ENCODE peak calls at places on chromosomes 11 and 22, in eight cellular contexts. Q, N, A, K, J, H, V and E are unnamed samples. For H3K4me1, the result is how much of the 10 kb centered on the place peaks cover.

GRCh38 chr11:79066456-79067354 is 374.1 kb downstream of the TENM4 start:
- DNase-seq in A (no peak), H (no peak), V (no peak), N (no peak), K (no peak), Q (no peak), J (no peak), E (no peak)

GRCh38 chr11:70467196-70468085 is 69.1 kb downstream of the CTTN start:
- DNase-seq in N (no peak), V (no peak), J (peak), H (peak), Q (no peak), K (peak), A (no peak), E (peak)

GRCh38 chr11:120057595-120058581 is 80.0 kb downstream of the TRIM29 start:
- DNase-seq in J (no peak), K (no peak), H (no peak), Q (no peak), N (no peak), V (no peak), A (no peak), E (peak)

GRCh38 chr11:111736191-111736590 is 30.0 kb downstream of the PPP2R1B start:
- DNase-seq in J (peak), V (peak), A (no peak), Q (no peak), H (peak), N (no peak), K (no peak), E (no peak)

GRCh38 chr11:9529333-9529648 is 44.2 kb upstream of the WEE1 start:
- DNase-seq in V (no peak), N (no peak), Q (no peak), H (peak), K (peak), J (peak), A (no peak), E (peak)

GRCh38 chr11:72871089-72871488 is 56.9 kb downstream of the ATG16L2 start:
- DNase-seq in K (no peak), J (peak), Q (no peak), H (no peak), V (no peak), A (no peak), N (no peak), E (no peak)

GRCh38 chr11:37364246-37364839 is 766.3 kb upstream of the RAG2 start:
- DNase-seq in K (no peak), A (no peak), J (no peak), Q (no peak), N (no peak), V (peak), H (no peak), E (no peak)

GRCh38 chr22:38860291-38861169 is 11.5 kb downstream of the CBX6 start:
- DNase-seq in H (no peak), Q (no peak), V (no peak), A (no peak), K (no peak), J (no peak), N (peak), E (peak)

GRCh38 chr22:25754527-25755202 is 12.7 kb downstream of the MYO18B start:
- DNase-seq in K (no peak), V (no peak), Q (no peak), N (peak), H (peak), A (no peak), J (peak), E (peak)

GRCh38 chr11:102604011-102604410 is 21.1 kb downstream of the MMP20 start:
- DNase-seq in K (no peak), V (no peak), H (no peak), Q (no peak), N (no peak), A (no peak), J (no peak), E (no peak)

GRCh38 chr11:37506516-37506915 is 908.5 kb upstream of the RAG2 start:
- DNase-seq in J (no peak), H (no peak), A (no peak), K (no peak), N (no peak), V (no peak), Q (no peak), E (no peak)

GRCh38 chr11:102116453-102117205 is 6.4 kb downstream of the YAP1 start:
- DNase-seq in V (no peak), H (no peak), N (no peak), Q (no peak), J (no peak), A (no peak), K (no peak), E (no peak)

GRCh38 chr22:32926600-32926999 is 125.1 kb downstream of the TIMP3 start:
- DNase-seq in J (peak), K (peak), A (no peak), V (no peak), Q (no peak), H (no peak), N (no peak), E (no peak)

GRCh38 chr11:99893803-99894202 is 793.3 kb upstream of the ARHGAP42 start:
- DNase-seq in N (no peak), A (no peak), V (no peak), Q (no peak), J (no peak), K (no peak), H (no peak), E (no peak)

GRCh38 chr11:29435421-29435820 is 581.4 kb downstream of the KCNA4 start:
- DNase-seq in A (no peak), Q (no peak), N (no peak), J (no peak), K (no peak), V (no peak), H (no peak), E (no peak)

GRCh38 chr11:62923634-62924411 is 2.7 kb upstream of the CHRM1 start:
- DNase-seq in N (no peak), K (peak), Q (no peak), H (no peak), J (no peak), V (peak), A (no peak), E (no peak)

GRCh38 chr22:19075404-19075803 is 46.8 kb downstream of the DGCR2 start:
- DNase-seq in Q (no peak), H (no peak), A (no peak), N (no peak), V (no peak), K (no peak), J (no peak), E (no peak)
- H3K27ac ChIP-seq in Q (no peak), H (no peak), A (no peak), N (no peak), V (no peak), K (no peak), J (no peak), E (no peak)

GRCh38 chr11:43925063-43925931 is 17.1 kb upstream of the C11orf96 start:
- DNase-seq in N (no peak), Q (no peak), J (no peak), H (no peak), A (no peak), K (no peak), V (no peak), E (no peak)
- H3K4me1 ChIP-seq in N (half or more), Q (under half), J (under half), H (under half), A (under half), K (under half), V (under half), E (under half)

DNA sequence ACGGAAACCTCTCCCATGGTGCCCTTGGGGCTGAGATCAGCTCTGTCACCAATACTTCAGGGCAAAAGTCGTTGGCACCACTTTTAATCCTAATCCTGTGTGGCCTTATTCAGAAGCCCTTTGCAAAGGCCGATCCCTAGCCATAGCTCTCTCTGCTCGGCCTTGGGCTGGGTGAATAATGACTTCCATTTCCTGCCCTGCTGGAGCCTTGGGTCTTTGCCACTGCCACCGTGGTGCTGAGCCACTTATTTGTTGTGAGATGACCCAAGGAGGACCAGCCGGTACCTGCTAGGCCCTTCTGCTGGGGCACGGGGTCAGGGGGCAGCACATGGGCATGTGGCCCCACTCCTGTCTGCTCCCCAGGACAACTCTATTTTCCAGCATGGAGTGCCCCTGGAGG is 188.2 kb downstream of the ST3GAL4 start:
- DNase-seq in V (no peak), J (no peak), Q (no peak), A (no peak), H (no peak), K (no peak), N (no peak), E (no peak)
- H3K27ac ChIP-seq in V (no peak), J (no peak), Q (no peak), A (no peak), H (no peak), K (no peak), N (no peak), E (no peak)

GRCh38 chr22:31826443-31826842 is 72.6 kb downstream of the DEPDC5 start:
- DNase-seq in N (no peak), H (no peak), K (no peak), A (no peak), Q (no peak), V (no peak), J (no peak), E (no peak)
- H3K4me1 ChIP-seq in N (under half), H (under half), K (under half), A (under half), Q (under half), V (under half), J (under half), E (under half)

GRCh38 chr22:24153353-24153752 is 27.9 kb upstream of the SUSD2 start:
- DNase-seq in N (no peak), Q (peak), H (no peak), V (no peak), J (no peak), K (no peak), A (no peak), E (no peak)
- H3K27ac ChIP-seq in N (no peak), Q (peak), H (no peak), V (peak), J (no peak), K (no peak), A (peak), E (no peak)

DNA sequence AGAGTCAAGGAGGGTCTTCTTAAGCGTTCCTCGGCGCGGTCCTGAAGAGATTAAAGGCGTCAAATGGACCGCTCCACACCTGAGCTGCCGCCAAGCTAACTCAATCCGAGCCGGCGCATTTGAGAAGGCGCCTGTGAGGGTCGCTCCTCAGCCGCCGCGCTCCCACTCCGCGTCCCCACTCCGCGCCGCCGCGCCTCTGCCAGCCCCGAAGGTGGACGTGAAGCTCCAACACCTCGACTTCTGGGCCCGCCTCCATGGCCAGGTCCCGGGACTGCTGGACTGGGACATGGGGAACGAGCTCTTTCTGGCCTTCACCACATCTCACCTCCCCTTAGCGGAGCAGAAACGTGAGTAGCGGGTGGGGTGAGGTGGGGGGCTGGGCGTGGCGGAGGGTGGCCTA is at the start of gene FOXR1:
- DNase-seq in V (no peak), K (no peak), H (no peak), Q (no peak), J (no peak), N (no peak), A (no peak), E (no peak)
- H3K4me1 ChIP-seq in V (under half), K (under half), H (under half), Q (under half), J (under half), N (under half), A (under half), E (under half)

GRCh38 chr22:41408665-41409064 is 26.9 kb downstream of the TEF start:
- DNase-seq in Q (no peak), J (no peak), N (no peak), H (no peak), K (no peak), A (no peak), V (no peak), E (no peak)
- H3K27ac ChIP-seq in Q (no peak), J (no peak), N (peak), H (peak), K (no peak), A (no peak), V (no peak), E (no peak)

DNA sequence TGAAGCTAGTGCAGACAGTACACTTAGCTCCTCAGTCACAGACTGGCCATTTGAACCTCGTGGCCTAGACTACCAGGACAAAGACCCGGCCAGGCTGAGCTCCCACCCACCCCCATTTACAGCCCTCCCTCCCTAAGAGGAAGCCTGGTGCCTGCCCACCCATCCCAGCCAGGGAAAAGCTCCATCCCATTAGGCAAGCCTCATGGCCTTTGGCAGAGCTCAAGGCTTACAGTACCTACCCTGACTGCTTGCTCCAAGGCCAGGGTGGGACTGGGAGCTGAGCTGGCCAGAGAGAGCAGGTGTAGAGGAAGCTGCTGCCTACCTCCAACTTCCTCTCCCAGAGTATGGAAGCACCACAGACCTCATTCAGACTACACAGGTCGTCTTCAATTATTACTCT is 7.5 kb downstream of the PIK3IP1 start:
- DNase-seq in K (no peak), Q (no peak), N (peak), J (no peak), V (no peak), A (no peak), H (no peak), E (no peak)
- H3K4me1 ChIP-seq in K (under half), Q (half or more), N (half or more), J (under half), V (under half), A (half or more), H (half or more), E (under half)

GRCh38 chr22:37664249-37665101 is 6.0 kb downstream of the PDXP start:
- DNase-seq in H (no peak), Q (no peak), K (no peak), A (no peak), J (no peak), N (no peak), V (no peak), E (no peak)
- H3K27ac ChIP-seq in H (no peak), Q (no peak), K (no peak), A (no peak), J (no peak), N (peak), V (no peak), E (no peak)

GRCh38 chr22:35313311-35314121 is 13.8 kb downstream of the TOM1 start:
- DNase-seq in Q (no peak), V (no peak), H (peak), K (no peak), A (no peak), N (peak), J (peak), E (peak)

GRCh38 chr22:35310556-35311550 is 11.2 kb downstream of the TOM1 start:
- DNase-seq in V (no peak), A (no peak), N (no peak), Q (no peak), K (no peak), H (no peak), J (no peak), E (no peak)

GRCh38 chr22:35312198-35313059 is 12.7 kb downstream of the TOM1 start:
- DNase-seq in N (peak), J (peak), Q (no peak), H (no peak), V (no peak), A (no peak), K (no peak), E (peak)

GRCh38 chr22:35314161-35314942 is 14.7 kb downstream of the TOM1 start:
- DNase-seq in K (no peak), J (no peak), Q (no peak), V (no peak), N (peak), A (no peak), H (no peak), E (peak)

DNA sequence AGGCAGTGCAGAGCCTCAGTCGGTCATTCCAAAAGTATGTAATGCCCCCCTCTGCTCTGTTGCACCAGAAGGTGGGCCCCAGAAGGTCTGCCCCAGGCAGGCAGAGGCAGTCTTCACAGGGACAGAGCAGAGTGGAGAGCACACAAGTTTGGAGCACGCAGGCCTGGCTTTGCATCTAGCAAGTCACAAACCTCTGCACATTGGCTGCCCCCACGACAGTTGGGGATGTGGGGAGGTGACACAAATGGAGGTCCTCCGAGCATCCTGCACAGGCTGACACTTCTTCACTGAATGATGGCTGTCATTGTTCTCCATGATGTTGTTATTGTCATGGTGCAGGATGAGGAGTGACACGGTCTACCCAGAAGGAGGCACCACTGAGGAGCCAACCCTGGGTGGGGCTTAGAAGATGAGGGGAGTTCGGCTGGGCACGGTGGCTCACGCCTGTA is 11.9 kb downstream of the TOM1 start:
- DNase-seq in Q (no peak), K (no peak), A (no peak), N (no peak), V (no peak), J (no peak), H (no peak), E (peak)
- H3K4me1 ChIP-seq in Q (half or more), K (under half), A (half or more), N (half or more), V (under half), J (under half), H (half or more), E (under half)